ENCODE peak calls at places on chromosomes 3 and 15, in seven cellular contexts. One of them, this sample, is unnamed.

GRCh38 chr15:35410775-35411174 is 135.2 kb downstream of the DPH6 start:
- DNase-seq in ascending aorta: no peak
- DNase-seq in PC-3: no peak
- DNase-seq in naive thymus-derived CD4-positive, alpha-beta T cell: no peak
- DNase-seq in AG04450: no peak
- DNase-seq in right cardiac atrium: no peak
- DNase-seq in left lung: no peak
- DNase-seq in this sample: no peak

GRCh38 chr3:24704496-24704895 is 209.8 kb upstream of the THRB start:
- DNase-seq in right cardiac atrium: no peak
- DNase-seq in naive thymus-derived CD4-positive, alpha-beta T cell: no peak
- DNase-seq in AG04450: no peak
- DNase-seq in PC-3: peak; percentile 100
- DNase-seq in ascending aorta: no peak
- DNase-seq in left lung: no peak
- DNase-seq in this sample: no peak

GRCh38 chr3:146449584-146449983 is 19.8 kb downstream of the PLSCR2 start:
- DNase-seq in naive thymus-derived CD4-positive, alpha-beta T cell: no peak
- DNase-seq in left lung: no peak
- DNase-seq in AG04450: no peak
- DNase-seq in ascending aorta: no peak
- DNase-seq in PC-3: no peak
- DNase-seq in right cardiac atrium: no peak
- DNase-seq in this sample: no peak

GRCh38 chr3:182092662-182093262 is 381.0 kb downstream of the SOX2 start:
- DNase-seq in naive thymus-derived CD4-positive, alpha-beta T cell: no peak
- DNase-seq in AG04450: no peak
- DNase-seq in ascending aorta: no peak
- DNase-seq in right cardiac atrium: no peak
- DNase-seq in left lung: no peak
- DNase-seq in PC-3: no peak
- DNase-seq in this sample: no peak

GRCh38 chr3:159732172-159733111 is 256.2 kb upstream of the IL12A start:
- DNase-seq in ascending aorta: no peak
- DNase-seq in left lung: peak; percentile 45
- DNase-seq in right cardiac atrium: no peak
- DNase-seq in PC-3: peak; percentile 80
- DNase-seq in AG04450: peak; percentile 52
- DNase-seq in naive thymus-derived CD4-positive, alpha-beta T cell: no peak
- DNase-seq in this sample: no peak

GRCh38 chr3:14803101-14803980 is 15.4 kb upstream of the FGD5 start:
- DNase-seq in PC-3: peak; percentile 48
- DNase-seq in naive thymus-derived CD4-positive, alpha-beta T cell: no peak
- DNase-seq in right cardiac atrium: peak; percentile 64
- DNase-seq in AG04450: no peak
- DNase-seq in left lung: peak; percentile 30
- DNase-seq in ascending aorta: no peak
- DNase-seq in this sample: no peak

GRCh38 chr15:90413411-90414379 is 25.7 kb downstream of the IQGAP1 start:
- DNase-seq in ascending aorta: peak; percentile 79
- DNase-seq in PC-3: peak; percentile 35
- DNase-seq in right cardiac atrium: no peak
- DNase-seq in AG04450: no peak
- DNase-seq in naive thymus-derived CD4-positive, alpha-beta T cell: no peak
- DNase-seq in left lung: no peak
- DNase-seq in this sample: no peak

GRCh38 chr3:149180057-149180573 is 41.5 kb downstream of the CP start:
- DNase-seq in PC-3: peak; percentile 99
- DNase-seq in naive thymus-derived CD4-positive, alpha-beta T cell: no peak
- DNase-seq in left lung: peak; percentile 85
- DNase-seq in right cardiac atrium: peak; percentile 90
- DNase-seq in AG04450: peak; percentile 96
- DNase-seq in ascending aorta: peak; percentile 95
- DNase-seq in this sample: peak; percentile 95

GRCh38 chr15:62173215-62173614 is 8.1 kb upstream of the C2CD4B start:
- DNase-seq in PC-3: peak; percentile 29
- DNase-seq in right cardiac atrium: peak; percentile 66
- DNase-seq in AG04450: no peak
- DNase-seq in left lung: no peak
- DNase-seq in ascending aorta: no peak
- DNase-seq in naive thymus-derived CD4-positive, alpha-beta T cell: no peak
- DNase-seq in this sample: no peak

GRCh38 chr15:98536976-98537375 is 111.4 kb upstream of the IGF1R start:
- DNase-seq in ascending aorta: no peak
- DNase-seq in AG04450: no peak
- DNase-seq in left lung: no peak
- DNase-seq in PC-3: no peak
- DNase-seq in naive thymus-derived CD4-positive, alpha-beta T cell: no peak
- DNase-seq in right cardiac atrium: no peak
- DNase-seq in this sample: no peak

GRCh38 chr3:27138005-27138404 is 231.2 kb downstream of the NEK10 start:
- DNase-seq in right cardiac atrium: no peak
- DNase-seq in ascending aorta: no peak
- DNase-seq in AG04450: no peak
- DNase-seq in left lung: no peak
- DNase-seq in naive thymus-derived CD4-positive, alpha-beta T cell: no peak
- DNase-seq in PC-3: no peak
- DNase-seq in this sample: no peak

GRCh38 chr15:41480396-41481140 is 13.1 kb upstream of the ITPKA start:
- DNase-seq in left lung: no peak
- DNase-seq in AG04450: no peak
- DNase-seq in ascending aorta: no peak
- DNase-seq in right cardiac atrium: no peak
- DNase-seq in PC-3: no peak
- DNase-seq in naive thymus-derived CD4-positive, alpha-beta T cell: no peak
- DNase-seq in this sample: peak; percentile 11

GRCh38 chr15:99312794-99313193 is 61.5 kb downstream of the LRRC28 start:
- DNase-seq in left lung: no peak
- DNase-seq in AG04450: no peak
- DNase-seq in PC-3: no peak
- DNase-seq in right cardiac atrium: no peak
- DNase-seq in ascending aorta: no peak
- DNase-seq in naive thymus-derived CD4-positive, alpha-beta T cell: no peak
- DNase-seq in this sample: no peak

GRCh38 chr3:57164217-57164605 is 942 bp downstream of the IL17RD start:
- DNase-seq in left lung: peak; percentile 43
- DNase-seq in AG04450: no peak
- DNase-seq in right cardiac atrium: peak; percentile 62
- DNase-seq in ascending aorta: no peak
- DNase-seq in PC-3: no peak
- DNase-seq in naive thymus-derived CD4-positive, alpha-beta T cell: no peak
- DNase-seq in this sample: no peak
- H3K27me3 ChIP-seq in left lung: no peaks in the 10 kb centered on the region
- H3K27me3 ChIP-seq in AG04450: peaks cover 55% of the 10 kb centered on the region
- H3K27me3 ChIP-seq in right cardiac atrium: no peaks in the 10 kb centered on the region
- H3K27me3 ChIP-seq in ascending aorta: no peaks in the 10 kb centered on the region
- H3K27me3 ChIP-seq in PC-3: no peaks in the 10 kb centered on the region
- H3K27me3 ChIP-seq in naive thymus-derived CD4-positive, alpha-beta T cell: peaks cover 4% of the 10 kb centered on the region
- H3K27me3 ChIP-seq in this sample: peaks cover 51% of the 10 kb centered on the region

GRCh38 chr3:47404420-47404819 is 23.6 kb downstream of the PTPN23 start:
- DNase-seq in left lung: no peak
- DNase-seq in AG04450: no peak
- DNase-seq in right cardiac atrium: no peak
- DNase-seq in PC-3: no peak
- DNase-seq in naive thymus-derived CD4-positive, alpha-beta T cell: no peak
- DNase-seq in ascending aorta: no peak
- DNase-seq in this sample: peak; percentile 87

GRCh38 chr3:47405820-47406761 is 25.3 kb downstream of the PTPN23 start:
- DNase-seq in PC-3: no peak
- DNase-seq in ascending aorta: no peak
- DNase-seq in naive thymus-derived CD4-positive, alpha-beta T cell: no peak
- DNase-seq in AG04450: no peak
- DNase-seq in left lung: no peak
- DNase-seq in right cardiac atrium: no peak
- DNase-seq in this sample: no peak

GRCh38 chr3:47407896-47408838 is 27.3 kb downstream of the PTPN23 start:
- DNase-seq in left lung: no peak
- DNase-seq in right cardiac atrium: no peak
- DNase-seq in naive thymus-derived CD4-positive, alpha-beta T cell: no peak
- DNase-seq in AG04450: no peak
- DNase-seq in PC-3: no peak
- DNase-seq in ascending aorta: no peak
- DNase-seq in this sample: peak; percentile 66

GRCh38 chr3:47406762-47407149 is 25.9 kb downstream of the PTPN23 start:
- DNase-seq in left lung: no peak
- DNase-seq in ascending aorta: no peak
- DNase-seq in naive thymus-derived CD4-positive, alpha-beta T cell: no peak
- DNase-seq in AG04450: no peak
- DNase-seq in right cardiac atrium: no peak
- DNase-seq in PC-3: no peak
- DNase-seq in this sample: no peak

DNA sequence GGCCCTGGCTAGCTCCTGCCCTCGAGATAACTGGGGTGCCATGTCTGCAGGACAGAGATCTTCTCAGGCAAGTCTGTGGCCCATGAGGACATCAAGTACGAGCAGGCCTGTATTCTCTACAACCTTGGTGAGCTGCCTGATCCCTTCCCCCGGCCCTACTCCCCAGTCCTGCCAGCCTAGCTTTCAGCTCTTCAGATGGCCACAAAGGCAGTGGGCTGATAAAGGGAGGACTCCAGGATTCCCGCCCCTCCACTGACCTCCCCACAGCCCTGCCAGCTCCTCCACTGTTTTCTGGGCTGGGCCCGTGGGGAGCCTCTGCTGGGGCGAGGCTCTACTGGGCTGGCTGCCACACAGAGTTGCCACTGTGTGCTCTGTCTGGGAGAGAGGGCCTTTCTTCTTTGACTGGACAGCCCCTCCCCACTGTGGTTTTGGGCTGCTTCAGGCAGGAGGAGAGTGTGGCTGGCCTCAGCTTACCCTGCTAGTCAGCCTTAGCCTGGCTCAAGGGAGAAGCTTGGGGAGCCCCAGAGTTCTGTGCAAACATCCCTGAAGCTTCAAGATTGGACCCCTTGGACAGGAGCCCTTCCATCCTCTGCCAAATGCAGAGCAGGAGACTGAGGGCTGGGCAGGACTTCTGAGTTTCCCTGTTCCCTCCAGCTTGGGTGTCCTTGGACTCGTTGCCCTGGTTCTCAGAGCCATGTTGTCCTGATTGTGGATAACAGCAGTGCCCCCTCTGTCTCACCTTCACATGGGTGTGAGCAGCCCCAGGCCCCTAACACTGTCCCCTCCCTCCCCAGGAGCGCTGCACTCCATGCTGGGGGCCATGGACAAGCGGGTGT is 24.4 kb downstream of the PTPN23 start:
- DNase-seq in left lung: no peak
- DNase-seq in PC-3: no peak
- DNase-seq in AG04450: no peak
- DNase-seq in right cardiac atrium: peak; percentile 75
- DNase-seq in naive thymus-derived CD4-positive, alpha-beta T cell: no peak
- DNase-seq in ascending aorta: no peak
- DNase-seq in this sample: peak; percentile 97
- H3K4me3 ChIP-seq in left lung: no peak overlapping the region
- H3K4me3 ChIP-seq in PC-3: no peak overlapping the region
- H3K4me3 ChIP-seq in AG04450: no peak overlapping the region
- H3K4me3 ChIP-seq in right cardiac atrium: no peak overlapping the region
- H3K4me3 ChIP-seq in naive thymus-derived CD4-positive, alpha-beta T cell: no peak overlapping the region
- H3K4me3 ChIP-seq in ascending aorta: no peak overlapping the region
- H3K4me3 ChIP-seq in this sample: no peak overlapping the region

GRCh38 chr15:75677601-75678323 is 30.1 kb downstream of the SNX33 start:
- DNase-seq in ascending aorta: no peak
- DNase-seq in AG04450: no peak
- DNase-seq in PC-3: no peak
- DNase-seq in naive thymus-derived CD4-positive, alpha-beta T cell: no peak
- DNase-seq in right cardiac atrium: no peak
- DNase-seq in left lung: no peak
- DNase-seq in this sample: peak; percentile 67
- H3K27ac ChIP-seq in ascending aorta: peak overlapping the region; percentile 95
- H3K27ac ChIP-seq in AG04450: no peak overlapping the region
- H3K27ac ChIP-seq in PC-3: no peak overlapping the region
- H3K27ac ChIP-seq in naive thymus-derived CD4-positive, alpha-beta T cell: no peak overlapping the region
- H3K27ac ChIP-seq in right cardiac atrium: no peak overlapping the region
- H3K27ac ChIP-seq in left lung: no peak overlapping the region
- H3K27ac ChIP-seq in this sample: no peak overlapping the region

GRCh38 chr15:78334845-78335244 is 5.3 kb upstream of the CRABP1 start:
- DNase-seq in right cardiac atrium: no peak
- DNase-seq in naive thymus-derived CD4-positive, alpha-beta T cell: no peak
- DNase-seq in ascending aorta: no peak
- DNase-seq in left lung: no peak
- DNase-seq in PC-3: no peak
- DNase-seq in AG04450: no peak
- DNase-seq in this sample: peak; percentile 60

GRCh38 chr15:78340243-78341056 is at the start of gene CRABP1:
- DNase-seq in right cardiac atrium: no peak
- DNase-seq in AG04450: no peak
- DNase-seq in left lung: peak; percentile 15
- DNase-seq in ascending aorta: no peak
- DNase-seq in naive thymus-derived CD4-positive, alpha-beta T cell: no peak
- DNase-seq in PC-3: no peak
- DNase-seq in this sample: no peak

GRCh38 chr15:78339559-78339958 is 594 bp upstream of the CRABP1 start:
- DNase-seq in naive thymus-derived CD4-positive, alpha-beta T cell: no peak
- DNase-seq in PC-3: no peak
- DNase-seq in AG04450: no peak
- DNase-seq in right cardiac atrium: no peak
- DNase-seq in left lung: no peak
- DNase-seq in ascending aorta: no peak
- DNase-seq in this sample: no peak

GRCh38 chr15:78338756-78339155 is 1.4 kb upstream of the CRABP1 start:
- DNase-seq in AG04450: no peak
- DNase-seq in PC-3: no peak
- DNase-seq in ascending aorta: no peak
- DNase-seq in right cardiac atrium: no peak
- DNase-seq in naive thymus-derived CD4-positive, alpha-beta T cell: no peak
- DNase-seq in left lung: no peak
- DNase-seq in this sample: no peak

DNA sequence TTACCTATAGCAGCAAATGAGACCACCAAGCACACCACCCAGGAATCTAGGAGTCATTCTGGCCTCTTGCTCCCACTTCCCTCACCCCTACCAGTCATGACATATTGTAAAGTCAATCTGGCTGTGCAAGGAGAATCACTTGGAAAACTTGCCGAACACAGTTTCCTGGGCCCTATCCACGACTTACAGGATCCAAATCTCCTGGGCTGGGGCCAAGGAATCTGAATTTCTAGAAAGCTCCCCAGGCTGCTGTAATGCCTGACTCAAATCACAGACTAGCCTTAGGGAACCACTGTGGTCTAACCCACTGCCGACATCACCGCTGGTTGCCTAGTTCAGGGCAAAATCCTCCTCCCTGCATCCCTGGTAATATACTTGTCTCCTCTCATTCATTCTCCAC is 4.2 kb upstream of the CRABP1 start:
- DNase-seq in PC-3: no peak
- DNase-seq in ascending aorta: no peak
- DNase-seq in naive thymus-derived CD4-positive, alpha-beta T cell: no peak
- DNase-seq in right cardiac atrium: no peak
- DNase-seq in AG04450: no peak
- DNase-seq in left lung: no peak
- DNase-seq in this sample: no peak
- H3K27me3 ChIP-seq in PC-3: peaks cover 30% of the 10 kb centered on the region
- H3K27me3 ChIP-seq in ascending aorta: peaks cover 11% of the 10 kb centered on the region
- H3K27me3 ChIP-seq in naive thymus-derived CD4-positive, alpha-beta T cell: peaks cover 10% of the 10 kb centered on the region
- H3K27me3 ChIP-seq in right cardiac atrium: no peaks in the 10 kb centered on the region
- H3K27me3 ChIP-seq in AG04450: peaks cover 32% of the 10 kb centered on the region
- H3K27me3 ChIP-seq in left lung: peaks cover 29% of the 10 kb centered on the region
- H3K27me3 ChIP-seq in this sample: peaks cover 42% of the 10 kb centered on the region